ENCODE peak calls at places on chromosomes 1 and 21, in seven cellular contexts. M is mucosa of gallbladder; Z is AG08395; X is substantia nigra; S is posterior vena cava; O is activated naive CD4-positive, alpha-beta T cell; B is neural progenitor cell. H is an unnamed sample.

GRCh38 chr1:194723067-194723466 is 1536.7 kb upstream of the B3GALT2 start:
- DNase-seq in B (no peak), O (no peak), M (no peak), S (no peak), Z (no peak), X (no peak), H (no peak)

GRCh38 chr1:169451425-169451824 is 24.2 kb upstream of the CCDC181 start:
- DNase-seq in X (no peak), O (no peak), M (no peak), B (no peak), S (no peak), Z (no peak), H (no peak)

GRCh38 chr21:43731891-43732711 is 13.2 kb downstream of the PDXK start:
- DNase-seq in Z (peak), B (no peak), S (no peak), M (no peak), O (no peak), X (no peak), H (peak)

GRCh38 chr1:217717959-217718358 is 86.8 kb downstream of the SPATA17 start:
- DNase-seq in O (no peak), Z (no peak), S (no peak), X (no peak), M (no peak), B (no peak), H (peak)

GRCh38 chr1:152718238-152718637 is 10.3 kb downstream of the LCE4A start:
- DNase-seq in S (no peak), O (no peak), X (no peak), M (no peak), B (no peak), Z (no peak), H (no peak)

GRCh38 chr1:64245495-64245894 is 42.1 kb downstream of the UBE2U start:
- DNase-seq in S (no peak), B (no peak), Z (no peak), M (no peak), O (no peak), X (no peak), H (no peak)

GRCh38 chr1:182939413-182939812 is 13.6 kb downstream of the SHCBP1L start:
- DNase-seq in Z (no peak), O (no peak), S (no peak), X (no peak), B (no peak), M (no peak), H (no peak)

GRCh38 chr1:231039161-231040018 is 664 bp downstream of the FAM89A start:
- DNase-seq in B (peak), S (no peak), O (no peak), X (no peak), M (no peak), Z (peak), H (peak)

GRCh38 chr1:180901221-180901990 is 11.3 kb upstream of the KIAA1614 start:
- DNase-seq in O (no peak), M (no peak), B (no peak), Z (no peak), S (no peak), X (no peak), H (no peak)

H was measured in kidney glomerular epithelial cell.